ENCODE peak calls at places on chromosomes 12 and 14, in seven cellular contexts. O, Y, Z, D, M, P and E are unnamed samples.

GRCh38 chr12:104457746-104458644 is 1.2 kb downstream of the CHST11 start:
- DNase-seq in P (no peak), O (peak; percentile 54), Z (no peak), Y (no peak), M (no peak), D (peak; percentile 64), E (no peak)

GRCh38 chr14:80572666-80573065 is 361.4 kb upstream of the DIO2 start:
- DNase-seq in Z (peak; percentile 39), D (no peak), O (no peak), M (no peak), Y (no peak), P (no peak), E (no peak)

GRCh38 chr14:89481167-89481566 is 64.1 kb upstream of the FOXN3 start:
- DNase-seq in Y (no peak), M (no peak), Z (no peak), P (no peak), O (no peak), D (no peak), E (no peak)

GRCh38 chr12:54082402-54082892 is 28.8 kb downstream of the HOXC4 start:
- DNase-seq in D (peak; percentile 73), Y (peak; percentile 20), M (peak; percentile 10), O (peak; percentile 57), Z (no peak), P (no peak), E (no peak)

GRCh38 chr12:22518067-22518719 is 26.1 kb downstream of the C2CD5 start:
- DNase-seq in O (no peak), M (no peak), Y (no peak), Z (no peak), D (no peak), P (no peak), E (no peak)

GRCh38 chr14:35883677-35884293 is 57.6 kb downstream of the BRMS1L start:
- DNase-seq in Z (peak; percentile 30), D (peak; percentile 66), O (no peak), M (peak; percentile 77), Y (no peak), P (no peak), E (peak; percentile 63)

GRCh38 chr12:48977290-48978281 is 536 bp upstream of the WNT1 start:
- DNase-seq in P (no peak), Z (no peak), D (peak; percentile 88), Y (peak; percentile 60), M (no peak), O (peak; percentile 76), E (no peak)

GRCh38 chr12:29216797-29217583 is 67.9 kb downstream of the FAR2 start:
- DNase-seq in Z (no peak), Y (no peak), O (no peak), M (no peak), D (no peak), P (no peak), E (no peak)

GRCh38 chr12:67068773-67069450 is 200.2 kb upstream of the CAND1 start:
- DNase-seq in P (peak; percentile 1), D (peak; percentile 50), O (no peak), Y (no peak), Z (peak; percentile 86), M (peak; percentile 54), E (no peak)

GRCh38 chr14:104882325-104882973 is 17.4 kb downstream of the CEP170B start:
- DNase-seq in D (peak; percentile 51), P (no peak), O (no peak), Z (peak; percentile 74), Y (no peak), M (peak; percentile 83), E (no peak)

GRCh38 chr14:103400537-103400936 is 15.3 kb downstream of the MARK3 start:
- DNase-seq in D (no peak), M (no peak), O (no peak), P (no peak), Z (no peak), Y (no peak), E (no peak)

GRCh38 chr14:86646688-86647687 is 1117.0 kb downstream of the FLRT2 start:
- DNase-seq in O (no peak), D (peak; percentile 3), Z (peak; percentile 43), Y (no peak), P (no peak), M (no peak), E (no peak)

GRCh38 chr12:122064780-122065588 is 13.6 kb upstream of the MLXIP start:
- DNase-seq in Z (peak; percentile 73), Y (no peak), P (no peak), M (peak; percentile 85), O (no peak), D (no peak), E (no peak)

GRCh38 chr12:62632521-62632920 is 165.9 kb downstream of the MON2 start:
- DNase-seq in P (no peak), Z (peak; percentile 59), O (no peak), Y (no peak), M (no peak), D (no peak), E (peak; percentile 65)

GRCh38 chr12:27193106-27193505 is 51.0 kb upstream of the STK38L start:
- DNase-seq in Z (no peak), P (peak; percentile 65), D (no peak), O (no peak), M (no peak), Y (no peak), E (no peak)

GRCh38 chr12:121214855-121215745 is 5.2 kb downstream of the P2RX4 start:
- DNase-seq in Z (no peak), Y (no peak), O (no peak), D (no peak), P (peak; percentile 75), M (no peak), E (peak; percentile 57)

GRCh38 chr12:57461904-57462306 is 2.3 kb downstream of the GLI1 start:
- DNase-seq in O (peak; percentile 29), P (no peak), Z (peak; percentile 60), D (peak; percentile 57), M (no peak), Y (no peak), E (no peak)

GRCh38 chr14:69151458-69152180 is 1.3 kb downstream of the DCAF5 start:
- DNase-seq in M (peak; percentile 73), Y (peak; percentile 53), O (peak; percentile 72), Z (peak; percentile 88), P (no peak), D (peak; percentile 82), E (peak; percentile 78)

GRCh38 chr12:102009796-102010195 is 52.0 kb downstream of the WASHC3 start:
- DNase-seq in D (no peak), P (no peak), O (no peak), M (no peak), Y (no peak), Z (no peak), E (no peak)

GRCh38 chr14:75499084-75499875 is 23.0 kb upstream of the BATF start:
- DNase-seq in P (no peak), M (no peak), D (peak; percentile 63), Z (no peak), Y (no peak), O (no peak), E (no peak)

GRCh38 chr14:74913986-74914573 is 9.0 kb downstream of the RPS6KL1 start:
- DNase-seq in D (peak; percentile 37), Z (peak; percentile 68), M (peak; percentile 24), P (peak; percentile 46), O (no peak), Y (no peak), E (peak; percentile 73)

GRCh38 chr12:31274520-31275300 is 51.2 kb downstream of the SINHCAF start:
- DNase-seq in P (no peak), O (no peak), D (no peak), Z (no peak), Y (no peak), M (no peak), E (no peak)

GRCh38 chr12:6112004-6112403 is 12.5 kb downstream of the VWF start:
- DNase-seq in Z (no peak), M (no peak), P (no peak), Y (no peak), D (no peak), O (no peak), E (no peak)

GRCh38 chr14:63982156-63982555 is 129.4 kb downstream of the SYNE2 start:
- DNase-seq in D (no peak), O (no peak), Z (no peak), M (no peak), Y (no peak), P (no peak), E (no peak)

GRCh38 chr12:106362971-106363370 is 5.4 kb downstream of the POLR3B start:
- DNase-seq in O (no peak), D (no peak), Z (no peak), P (no peak), M (no peak), Y (no peak), E (no peak)

GRCh38 chr12:119932921-119933320 is 55.8 kb upstream of the CIT start:
- DNase-seq in Z (no peak), P (no peak), D (no peak), M (no peak), Y (no peak), O (no peak), E (no peak)

GRCh38 chr12:27273114-27273513 is 29.0 kb downstream of the STK38L start:
- DNase-seq in O (no peak), Z (no peak), Y (no peak), D (no peak), M (no peak), P (no peak), E (no peak)

GRCh38 chr12:90958995-90959394 is 4.0 kb upstream of the CCER1 start:
- DNase-seq in O (no peak), M (no peak), Z (no peak), P (no peak), D (no peak), Y (no peak), E (peak; percentile 9)

GRCh38 chr14:73245401-73246325 is 8.4 kb downstream of the PAPLN start:
- DNase-seq in O (peak; percentile 69), Z (no peak), D (peak; percentile 60), M (peak; percentile 56), Y (peak; percentile 14), P (no peak), E (no peak)

GRCh38 chr12:67320614-67321305 is 51.6 kb downstream of the CAND1 start:
- DNase-seq in M (no peak), Y (no peak), O (no peak), Z (peak; percentile 73), P (no peak), D (no peak), E (no peak)

GRCh38 chr14:101227611-101228594 is 324.4 kb upstream of the RTL1 start:
- DNase-seq in Z (peak; percentile 40), O (no peak), D (no peak), Y (no peak), P (no peak), M (no peak), E (no peak)

GRCh38 chr12:69555461-69555860 is 29.8 kb upstream of the CCT2 start:
- DNase-seq in D (no peak), P (peak; percentile 94), Z (no peak), M (no peak), Y (no peak), O (no peak), E (no peak)

GRCh38 chr12:79936670-79937069 is 1.8 kb upstream of the PPP1R12A start:
- DNase-seq in Y (no peak), P (no peak), O (no peak), M (no peak), Z (no peak), D (no peak), E (no peak)